ENCODE peak calls at places on chromosomes 16 and 17, in nine cellular contexts. C, T, N, B, O, S, G, R and M are unnamed samples.
A peak's percentile ranks its signal among the peaks of the same experiment; 100 is the strongest.

GRCh38 chr16:51407199-51407598 is 256.1 kb upstream of the SALL1 start:
- DNase-seq in C (no peak), T (no peak), N (no peak), B (no peak), O (no peak), S (no peak), G (no peak), R (no peak), M (no peak)

GRCh38 chr16:68233835-68234187 is 2.1 kb downstream of the ESRP2 start:
- DNase-seq in C (no peak), T (no peak), N (no peak), B (no peak), O (no peak), S (no peak), G (no peak), R (no peak), M (no peak)

GRCh38 chr17:44097110-44097810 is 26.2 kb downstream of the HDAC5 start:
- DNase-seq in C (peak; percentile 69), T (no peak), N (no peak), B (no peak), O (no peak), S (peak; percentile 77), G (peak; percentile 79), R (peak; percentile 22), M (no peak)

GRCh38 chr17:10631048-10631700 is 25.9 kb downstream of the MYH3 start:
- DNase-seq in C (no peak), T (no peak), N (peak; percentile 19), B (peak; percentile 10), O (no peak), S (no peak), G (no peak), R (peak; percentile 29), M (peak; percentile 26)

GRCh38 chr16:2039286-2040030 is 8.2 kb downstream of the NTHL1 start:
- DNase-seq in C (peak; percentile 95), T (no peak), N (peak; percentile 72), B (no peak), O (no peak), S (peak; percentile 93), G (peak; percentile 40), R (peak; percentile 81), M (no peak)

GRCh38 chr17:31549121-31549524 is 157.6 kb downstream of the RAB11FIP4 start:
- DNase-seq in C (no peak), T (peak; percentile 50), N (no peak), B (no peak), O (peak; percentile 71), S (no peak), G (no peak), R (no peak), M (peak; percentile 14)

GRCh38 chr16:56743840-56744239 is 13.9 kb downstream of the NUP93 start:
- DNase-seq in C (peak; percentile 47), T (no peak), N (no peak), B (no peak), O (no peak), S (peak; percentile 43), G (no peak), R (no peak), M (peak; percentile 11)

GRCh38 chr17:28755486-28755885 is 11.7 kb downstream of the TRAF4 start:
- DNase-seq in C (peak; percentile 17), T (no peak), N (no peak), B (no peak), O (no peak), S (no peak), G (no peak), R (no peak), M (no peak)

GRCh38 chr17:1820518-1821252 is 9.0 kb downstream of the SMYD4 start:
- DNase-seq in C (no peak), T (peak; percentile 17), N (no peak), B (no peak), O (no peak), S (no peak), G (no peak), R (no peak), M (no peak)

GRCh38 chr17:2405247-2405926 is 4.5 kb upstream of the MNT start:
- DNase-seq in C (no peak), T (no peak), N (no peak), B (no peak), O (no peak), S (no peak), G (no peak), R (peak; percentile 87), M (peak; percentile 43)

GRCh38 chr16:397135-397661 is at the start of gene NME4:
- DNase-seq in C (peak; percentile 77), T (peak; percentile 43), N (peak; percentile 40), B (peak; percentile 37), O (no peak), S (no peak), G (no peak), R (peak; percentile 14), M (peak; percentile 19)

GRCh38 chr16:57202095-57202886 is 16.2 kb downstream of the RSPRY1 start:
- DNase-seq in C (no peak), T (no peak), N (no peak), B (peak; percentile 11), O (no peak), S (no peak), G (no peak), R (no peak), M (no peak)

GRCh38 chr17:63626551-63627228 is 4.5 kb downstream of the MAP3K3 start:
- DNase-seq in C (no peak), T (no peak), N (no peak), B (no peak), O (no peak), S (no peak), G (no peak), R (peak; percentile 22), M (peak; percentile 67)

GRCh38 chr17:63474174-63474913 is 2.5 kb upstream of the ACE start:
- DNase-seq in C (peak; percentile 53), T (no peak), N (peak; percentile 62), B (no peak), O (no peak), S (peak; percentile 80), G (no peak), R (peak; percentile 15), M (peak; percentile 96)

GRCh38 chr16:10679921-10680320 is 14.8 kb downstream of the TEKT5 start:
- DNase-seq in C (no peak), T (no peak), N (no peak), B (no peak), O (no peak), S (no peak), G (no peak), R (no peak), M (no peak)

GRCh38 chr16:48535831-48536599 is 74.0 kb downstream of the N4BP1 start:
- DNase-seq in C (peak; percentile 89), T (no peak), N (peak; percentile 36), B (peak; percentile 80), O (peak; percentile 29), S (peak; percentile 50), G (no peak), R (no peak), M (no peak)

GRCh38 chr16:73170587-73170986 is 122.7 kb upstream of the ZFHX3 start:
- DNase-seq in C (no peak), T (no peak), N (no peak), B (no peak), O (no peak), S (peak; percentile 30), G (no peak), R (no peak), M (peak; percentile 65)

GRCh38 chr17:15655162-15655561 is 28.9 kb downstream of the TRIM16 start:
- DNase-seq in C (no peak), T (no peak), N (no peak), B (no peak), O (no peak), S (no peak), G (no peak), R (peak; percentile 57), M (peak; percentile 69)

GRCh38 chr17:15659236-15659635 is 24.9 kb downstream of the TRIM16 start:
- DNase-seq in C (no peak), T (no peak), N (no peak), B (no peak), O (no peak), S (no peak), G (no peak), R (no peak), M (no peak)

GRCh38 chr17:15659663-15660062 is 24.4 kb downstream of the TRIM16 start:
- DNase-seq in C (no peak), T (no peak), N (no peak), B (no peak), O (no peak), S (peak; percentile 45), G (no peak), R (peak; percentile 97), M (peak; percentile 73)

GRCh38 chr17:15660077-15660476 is 24.0 kb downstream of the TRIM16 start:
- DNase-seq in C (no peak), T (no peak), N (no peak), B (no peak), O (no peak), S (peak; percentile 50), G (no peak), R (peak; percentile 52), M (peak; percentile 86)

GRCh38 chr17:15657868-15658775 is 26.0 kb downstream of the TRIM16 start:
- DNase-seq in C (no peak), T (no peak), N (no peak), B (no peak), O (no peak), S (no peak), G (no peak), R (peak; percentile 98), M (no peak)
- H3K27ac ChIP-seq in C (no peak overlapping the region), T (no peak overlapping the region), N (no peak overlapping the region), B (no peak overlapping the region), O (no peak overlapping the region), S (peak overlapping the region; percentile 85), G (peak overlapping the region; percentile 51), R (peak overlapping the region; percentile 96), M (no peak overlapping the region)

GRCh38 chr17:61199431-61200348 is 200.0 kb upstream of the TBX2 start:
- DNase-seq in C (no peak), T (no peak), N (no peak), B (no peak), O (no peak), S (no peak), G (no peak), R (peak; percentile 32), M (no peak)
- H3K27ac ChIP-seq in C (no peak overlapping the region), T (no peak overlapping the region), N (no peak overlapping the region), B (no peak overlapping the region), O (no peak overlapping the region), S (peak overlapping the region; percentile 38), G (no peak overlapping the region), R (no peak overlapping the region), M (no peak overlapping the region)

DNA sequence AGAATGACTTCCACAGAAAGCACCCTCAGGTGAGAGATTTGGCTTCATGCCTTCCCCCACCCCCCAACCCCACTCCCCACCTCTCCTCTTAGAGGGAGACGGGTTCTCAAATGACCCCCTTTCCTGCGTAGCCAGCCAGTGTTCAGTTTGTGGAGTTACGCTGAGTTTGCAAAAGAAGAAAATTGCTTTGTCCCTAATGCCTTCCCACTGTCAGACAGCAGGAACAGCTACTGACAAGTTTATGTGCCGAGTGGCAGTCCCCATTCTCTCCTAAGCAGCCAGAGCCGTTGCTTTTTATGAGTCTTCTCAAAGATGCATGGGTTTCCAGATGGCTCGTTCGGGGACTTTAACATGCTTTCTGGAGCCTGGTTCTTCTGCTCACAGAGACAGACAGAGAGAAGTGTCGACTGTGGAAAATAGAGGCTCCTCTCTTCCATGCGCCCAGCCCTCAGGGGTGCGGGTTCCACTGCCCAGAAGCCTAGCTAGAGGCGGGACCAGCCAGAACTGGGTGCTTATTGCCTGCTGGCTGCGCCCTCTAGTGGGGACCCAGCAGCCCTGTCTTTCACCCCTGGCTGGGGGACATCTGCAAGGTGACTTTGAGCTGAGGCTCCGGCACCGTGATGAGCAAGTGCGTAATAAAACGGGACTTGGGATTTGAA is 73.4 kb downstream of the CCDC182 start:
- DNase-seq in C (peak; percentile 92), T (peak; percentile 88), N (peak; percentile 71), B (peak; percentile 69), O (peak; percentile 74), S (peak; percentile 81), G (peak; percentile 34), R (peak; percentile 81), M (peak; percentile 55)
- H3K27ac ChIP-seq in C (no peak overlapping the region), T (peak overlapping the region; percentile 57), N (no peak overlapping the region), B (no peak overlapping the region), O (peak overlapping the region; percentile 49), S (peak overlapping the region; percentile 33), G (no peak overlapping the region), R (no peak overlapping the region), M (no peak overlapping the region)

GRCh38 chr17:68790481-68790880 is 164.7 kb downstream of the ABCA8 start:
- DNase-seq in C (peak; percentile 37), T (no peak), N (no peak), B (no peak), O (no peak), S (no peak), G (no peak), R (no peak), M (no peak)
- H3K27ac ChIP-seq in C (peak overlapping the region; percentile 43), T (no peak overlapping the region), N (no peak overlapping the region), B (no peak overlapping the region), O (no peak overlapping the region), S (peak overlapping the region; percentile 84), G (peak overlapping the region; percentile 25), R (no peak overlapping the region), M (no peak overlapping the region)